ENCODE peak calls at places on chromosomes 3 and 15, in six cellular contexts. Y, S, Z, O, H and P are unnamed samples.

GRCh38 chr3:67610458-67610857 is 44.0 kb downstream of the SUCLG2 start:
- DNase-seq in Y (no peak), S (no peak), Z (no peak), O (peak), H (no peak), P (no peak)

GRCh38 chr15:40909662-40910625 is 15.7 kb downstream of the VPS18 start:
- DNase-seq in Y (no peak), S (peak), Z (no peak), O (peak), H (no peak), P (no peak)

GRCh38 chr3:185924375-185924774 is 13.4 kb downstream of the TRA2B start:
- DNase-seq in Y (no peak), S (no peak), Z (no peak), O (no peak), H (no peak), P (no peak)

GRCh38 chr3:45473841-45474240 is 85.5 kb downstream of the LARS2 start:
- DNase-seq in Y (no peak), S (no peak), Z (no peak), O (no peak), H (no peak), P (no peak)

GRCh38 chr15:62821384-62822131 is 221.0 kb upstream of the TPM1 start:
- DNase-seq in Y (no peak), S (no peak), Z (no peak), O (peak), H (no peak), P (no peak)

GRCh38 chr3:87148020-87148419 is 79.1 kb upstream of the CHMP2B start:
- DNase-seq in Y (no peak), S (no peak), Z (no peak), O (peak), H (no peak), P (no peak)

GRCh38 chr15:25860885-25861866 is 2.0 kb downstream of the ATP10A start:
- DNase-seq in Y (no peak), S (no peak), Z (no peak), O (no peak), H (no peak), P (no peak)

GRCh38 chr15:90138071-90138833 is 36.0 kb upstream of the IDH2 start:
- DNase-seq in Y (no peak), S (no peak), Z (no peak), O (no peak), H (no peak), P (no peak)

GRCh38 chr3:127556565-127556964 is 34.0 kb downstream of the TPRA1 start:
- DNase-seq in Y (no peak), S (no peak), Z (no peak), O (no peak), H (no peak), P (no peak)

GRCh38 chr3:4782095-4782494 is 197.1 kb upstream of the BHLHE40 start:
- DNase-seq in Y (no peak), S (no peak), Z (no peak), O (no peak), H (no peak), P (no peak)

GRCh38 chr15:82530606-82531379 is 9.5 kb downstream of the RPS17 start:
- DNase-seq in Y (peak), S (peak), Z (peak), O (peak), H (no peak), P (peak)

GRCh38 chr3:13403213-13403817 is 16.8 kb downstream of the NUP210 start:
- DNase-seq in Y (no peak), S (no peak), Z (no peak), O (no peak), H (no peak), P (no peak)

GRCh38 chr3:13400114-13400696 is 19.9 kb downstream of the NUP210 start:
- DNase-seq in Y (no peak), S (no peak), Z (no peak), O (no peak), H (no peak), P (no peak)

GRCh38 chr3:13403818-13404216 is 16.3 kb downstream of the NUP210 start:
- DNase-seq in Y (no peak), S (no peak), Z (no peak), O (no peak), H (no peak), P (no peak)

GRCh38 chr3:13399603-13400002 is 20.5 kb downstream of the NUP210 start:
- DNase-seq in Y (no peak), S (no peak), Z (no peak), O (no peak), H (no peak), P (no peak)

GRCh38 chr3:13401149-13401548 is 19.0 kb downstream of the NUP210 start:
- DNase-seq in Y (no peak), S (no peak), Z (no peak), O (no peak), H (no peak), P (no peak)
- TF ChIP-seq TAF1 in Y (no peak), S (no peak), Z (no peak), O (no peak), H (no peak), P (no peak)

DNA sequence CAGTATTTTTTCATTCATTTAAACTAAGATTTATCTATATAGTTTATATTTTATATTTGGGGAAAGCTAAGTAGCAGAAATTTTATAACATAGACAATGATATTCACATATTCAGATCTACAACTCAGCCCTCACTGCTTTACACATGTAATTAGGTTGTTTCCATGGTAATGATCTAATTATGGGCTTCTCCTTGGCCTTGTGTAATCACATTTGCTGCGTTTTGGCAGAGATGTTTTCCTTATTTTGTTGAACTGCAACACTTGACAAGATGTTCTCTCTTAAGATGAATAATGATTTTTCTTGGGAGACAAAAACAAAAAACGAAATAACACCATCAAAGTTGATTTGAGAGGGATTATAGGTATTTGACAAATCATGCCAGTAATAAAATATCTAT is 635.6 kb upstream of the TBL1XR1 start:
- DNase-seq in Y (no peak), S (peak), Z (no peak), O (no peak), H (no peak), P (no peak)
- TF ChIP-seq TAF1 in Y (no peak), S (no peak), Z (no peak), O (no peak), H (no peak), P (no peak)

DNA sequence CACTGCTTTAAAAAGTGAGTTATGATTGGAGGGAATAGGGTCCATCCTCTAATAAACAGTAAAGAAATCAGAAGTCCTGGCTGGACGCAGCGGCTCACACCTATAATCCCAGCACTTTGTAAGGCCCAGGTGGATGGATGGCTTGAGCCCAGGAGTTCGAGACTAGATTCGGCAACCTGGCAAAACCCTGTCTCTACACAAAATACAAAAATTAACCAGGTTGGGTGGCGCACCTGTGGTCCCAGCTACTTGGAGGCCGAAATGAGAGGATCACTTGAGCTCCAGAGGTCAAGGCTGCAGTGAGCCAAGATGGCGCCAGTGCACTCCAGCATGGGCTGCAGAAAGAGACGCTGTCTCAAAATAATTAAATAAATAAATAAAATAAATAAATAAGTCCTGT is 171.2 kb downstream of the POTEB3 start:
- DNase-seq in Y (no peak), S (no peak), Z (no peak), O (no peak), H (no peak), P (no peak)
- TF ChIP-seq TAF1 in Y (no peak), S (no peak), Z (no peak), O (no peak), H (no peak), P (no peak)

GRCh38 chr3:63933459-63933858 is 21.3 kb upstream of the SCAANT1 start:
- DNase-seq in Y (no peak), S (no peak), Z (no peak), O (no peak), H (no peak), P (no peak)

GRCh38 chr3:63922800-63923199 is 10.6 kb upstream of the SCAANT1 start:
- DNase-seq in Y (no peak), S (no peak), Z (no peak), O (no peak), H (no peak), P (no peak)

GRCh38 chr3:63931290-63931689 is 19.1 kb upstream of the SCAANT1 start:
- DNase-seq in Y (no peak), S (peak), Z (no peak), O (no peak), H (no peak), P (no peak)

GRCh38 chr3:63932509-63933212 is 20.5 kb upstream of the SCAANT1 start:
- DNase-seq in Y (no peak), S (no peak), Z (no peak), O (no peak), H (no peak), P (no peak)

GRCh38 chr3:63927623-63928280 is 15.6 kb upstream of the SCAANT1 start:
- DNase-seq in Y (no peak), S (no peak), Z (no peak), O (no peak), H (no peak), P (no peak)
- TF ChIP-seq TAF1 in Y (no peak), S (no peak), Z (no peak), O (no peak), H (no peak), P (no peak)

DNA sequence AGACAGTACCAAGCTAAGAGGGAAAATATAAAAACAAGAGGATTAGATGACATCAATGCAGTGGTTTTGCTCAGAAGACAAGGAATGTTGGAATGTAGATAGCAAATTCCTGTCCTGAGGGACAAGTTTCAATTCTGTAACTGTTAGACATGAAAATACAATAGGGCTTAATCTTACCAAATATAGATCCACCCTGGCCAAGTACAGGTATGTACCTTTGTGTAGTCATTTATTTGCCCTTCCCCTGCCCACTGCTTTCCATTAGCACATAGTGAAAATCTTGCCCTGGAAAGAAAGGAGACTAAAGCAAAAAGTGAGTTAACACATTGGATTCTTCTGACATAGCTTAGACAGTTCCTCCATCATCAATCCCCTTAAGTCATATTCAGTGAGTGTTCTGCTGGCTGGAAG is 389.0 kb upstream of the THBS1 start:
- DNase-seq in Y (no peak), S (no peak), Z (no peak), O (peak), H (no peak), P (no peak)
- TF ChIP-seq TAF1 in Y (no peak), S (no peak), Z (no peak), O (no peak), H (no peak), P (no peak)

GRCh38 chr15:70376929-70377691 is 279.4 kb upstream of the TLE3 start:
- DNase-seq in Y (no peak), S (peak), Z (no peak), O (no peak), H (no peak), P (no peak)
- TF ChIP-seq TAF1 in Y (no peak), S (no peak), Z (no peak), O (no peak), H (no peak), P (no peak)